ENCODE peak calls at places on chromosomes 11 and 22, in four cellular contexts. P is NCI-H1417, U is HFFc6, I is lung. T is an unnamed sample.

GRCh38 chr11:47711816-47712215 is 3.4 kb downstream of the AGBL2 start:
- DNase-seq in I (no peak), P (no peak), U (no peak), T (no peak)

GRCh38 chr22:30286813-30287625 is 2.3 kb downstream of the CASTOR1 start:
- DNase-seq in U (no peak), I (peak; percentile 75), P (peak; percentile 35), T (no peak)

GRCh38 chr22:19691721-19692341 is 22.5 kb upstream of the SEPTIN5 start:
- DNase-seq in I (no peak), U (peak; percentile 25), P (no peak), T (no peak)

GRCh38 chr11:70443043-70444030 is 45.0 kb downstream of the CTTN start:
- DNase-seq in P (no peak), I (no peak), U (no peak), T (no peak)

GRCh38 chr11:18778468-18778867 is 13.1 kb downstream of the PTPN5 start:
- DNase-seq in P (no peak), U (no peak), I (no peak), T (no peak)

GRCh38 chr11:105046898-105047579 is 1.9 kb upstream of the CARD16 start:
- DNase-seq in P (no peak), U (peak; percentile 98), I (peak; percentile 32), T (no peak)

GRCh38 chr11:62439785-62440602 is 21.2 kb downstream of the SCGB1A1 start:
- DNase-seq in P (no peak), I (no peak), U (peak; percentile 26), T (no peak)

GRCh38 chr11:91104237-91104636 is 881.4 kb upstream of the CHORDC1 start:
- DNase-seq in U (no peak), I (no peak), P (no peak), T (no peak)

GRCh38 chr11:76626921-76627391 is 43.6 kb downstream of the LRRC32 start:
- DNase-seq in I (no peak), P (no peak), U (peak; percentile 25), T (no peak)

GRCh38 chr11:69257838-69258658 is 35.9 kb upstream of the MYEOV start:
- DNase-seq in U (no peak), P (no peak), I (no peak), T (no peak)

GRCh38 chr11:127919206-127920000 is 668.0 kb downstream of the ETS1 start:
- DNase-seq in I (no peak), P (no peak), U (peak; percentile 93), T (no peak)

GRCh38 chr11:40286137-40286536 is 1173.3 kb downstream of the LRRC4C start:
- DNase-seq in U (no peak), I (no peak), P (no peak), T (no peak)

GRCh38 chr11:65014146-65014960 is at the start of gene ARL2:
- DNase-seq in P (peak; percentile 80), U (no peak), I (no peak), T (peak; percentile 97)

GRCh38 chr11:132872223-132872622 is 660.1 kb downstream of the OPCML start:
- DNase-seq in I (no peak), U (no peak), P (peak; percentile 22), T (no peak)

GRCh38 chr22:31082606-31083376 is 1.7 kb downstream of the SMTN start:
- DNase-seq in I (peak; percentile 61), U (peak; percentile 58), P (no peak), T (no peak)

GRCh38 chr11:118290923-118291322 is 13.6 kb upstream of the CD3E start:
- DNase-seq in P (no peak), U (peak; percentile 12), I (peak; percentile 50), T (no peak)

GRCh38 chr22:24772493-24773220 is 1.9 kb downstream of the PIWIL3 start:
- DNase-seq in U (peak; percentile 64), I (no peak), P (no peak), T (no peak)

GRCh38 chr11:16831281-16832192 is 93.1 kb downstream of the C11orf58 start:
- DNase-seq in U (no peak), P (no peak), I (no peak), T (no peak)

GRCh38 chr22:44210721-44211120 is 30.0 kb downstream of the PARVG start:
- DNase-seq in I (no peak), U (peak; percentile 19), P (no peak), T (no peak)

GRCh38 chr11:92423133-92423532 is 198.5 kb downstream of the FAT3 start:
- DNase-seq in U (no peak), I (no peak), P (no peak), T (no peak)

GRCh38 chr11:93054279-93054678 is 84.8 kb downstream of the MTNR1B start:
- DNase-seq in U (no peak), I (no peak), P (no peak), T (no peak)

GRCh38 chr11:76209671-76209955 is 3.3 kb upstream of the WNT11 start:
- DNase-seq in P (no peak), I (no peak), U (no peak), T (no peak)

GRCh38 chr22:22235564-22235963 is 9.0 kb upstream of the VPREB1 start:
- DNase-seq in I (no peak), U (peak; percentile 28), P (no peak), T (peak; percentile 80)

GRCh38 chr11:204587-205109 is 2.6 kb downstream of the BET1L start:
- DNase-seq in U (no peak), P (no peak), I (peak; percentile 24), T (no peak)

GRCh38 chr11:82864268-82864667 is 36.0 kb downstream of the PRCP start:
- DNase-seq in I (peak; percentile 52), U (peak; percentile 51), P (peak; percentile 38), T (no peak)

GRCh38 chr22:27105142-27106025 is 448.0 kb downstream of the MIAT start:
- DNase-seq in U (peak; percentile 83), I (no peak), P (no peak), T (no peak)

GRCh38 chr11:126546191-126546590 is 190.7 kb downstream of the ST3GAL4 start:
- DNase-seq in U (no peak), I (no peak), P (no peak), T (no peak)

GRCh38 chr22:38566726-38567504 is 3.1 kb downstream of the DMC1 start:
- DNase-seq in U (no peak), I (no peak), P (no peak), T (no peak)

GRCh38 chr22:23067691-23068090 is 2.6 kb upstream of the GNAZ start:
- DNase-seq in P (no peak), U (no peak), I (no peak), T (peak; percentile 37)

T was measured in esophagus muscularis mucosa.